ENCODE peak calls at places on chromosomes 6 and 20, in eight cellular contexts. One of them, this sample, is unnamed.
A peak's percentile ranks its signal among the peaks of the same experiment; 100 is the strongest.

GRCh38 chr6:32972353-32973143 is 4.2 kb downstream of the BRD2 start:
- DNase-seq in CD8-positive, alpha-beta T cell: peak; percentile 54
- DNase-seq in endothelial cell: peak; percentile 47
- DNase-seq in right lobe of liver: peak; percentile 62
- DNase-seq in cardiac fibroblast: no peak
- DNase-seq in PC-3: no peak
- DNase-seq in neural progenitor cell: peak; percentile 70
- DNase-seq in fibroblast of pulmonary artery: no peak
- DNase-seq in this sample: peak; percentile 53

GRCh38 chr20:49630396-49630951 is 62.5 kb upstream of the PTGIS start:
- DNase-seq in CD8-positive, alpha-beta T cell: no peak
- DNase-seq in endothelial cell: no peak
- DNase-seq in right lobe of liver: no peak
- DNase-seq in cardiac fibroblast: no peak
- DNase-seq in PC-3: no peak
- DNase-seq in neural progenitor cell: no peak
- DNase-seq in fibroblast of pulmonary artery: no peak
- DNase-seq in this sample: no peak

GRCh38 chr6:38814761-38815160 is 99.7 kb downstream of the DNAH8 start:
- DNase-seq in CD8-positive, alpha-beta T cell: no peak
- DNase-seq in endothelial cell: no peak
- DNase-seq in right lobe of liver: no peak
- DNase-seq in cardiac fibroblast: no peak
- DNase-seq in PC-3: no peak
- DNase-seq in neural progenitor cell: no peak
- DNase-seq in fibroblast of pulmonary artery: no peak
- DNase-seq in this sample: no peak

GRCh38 chr6:140956567-140957306 is 1176.0 kb upstream of the GJE1 start:
- DNase-seq in CD8-positive, alpha-beta T cell: no peak
- DNase-seq in endothelial cell: no peak
- DNase-seq in right lobe of liver: no peak
- DNase-seq in cardiac fibroblast: peak; percentile 27
- DNase-seq in PC-3: no peak
- DNase-seq in neural progenitor cell: peak; percentile 2
- DNase-seq in fibroblast of pulmonary artery: peak; percentile 6
- DNase-seq in this sample: no peak

GRCh38 chr20:57959589-57959988 is 249.8 kb upstream of the PMEPA1 start:
- DNase-seq in CD8-positive, alpha-beta T cell: no peak
- DNase-seq in endothelial cell: no peak
- DNase-seq in right lobe of liver: no peak
- DNase-seq in cardiac fibroblast: no peak
- DNase-seq in PC-3: no peak
- DNase-seq in neural progenitor cell: no peak
- DNase-seq in fibroblast of pulmonary artery: no peak
- DNase-seq in this sample: no peak

GRCh38 chr6:131844243-131844841 is 36.5 kb downstream of the ENPP1 start:
- DNase-seq in CD8-positive, alpha-beta T cell: no peak
- DNase-seq in endothelial cell: no peak
- DNase-seq in right lobe of liver: no peak
- DNase-seq in cardiac fibroblast: no peak
- DNase-seq in PC-3: peak; percentile 74
- DNase-seq in neural progenitor cell: no peak
- DNase-seq in fibroblast of pulmonary artery: peak; percentile 16
- DNase-seq in this sample: no peak

GRCh38 chr6:80376411-80376810 is 269.9 kb downstream of the BCKDHB start:
- DNase-seq in CD8-positive, alpha-beta T cell: no peak
- DNase-seq in endothelial cell: no peak
- DNase-seq in right lobe of liver: no peak
- DNase-seq in cardiac fibroblast: peak; percentile 70
- DNase-seq in PC-3: no peak
- DNase-seq in neural progenitor cell: no peak
- DNase-seq in fibroblast of pulmonary artery: peak; percentile 83
- DNase-seq in this sample: no peak

GRCh38 chr6:84093405-84094049 is 60.0 kb downstream of the MRAP2 start:
- DNase-seq in CD8-positive, alpha-beta T cell: no peak
- DNase-seq in endothelial cell: no peak
- DNase-seq in right lobe of liver: no peak
- DNase-seq in cardiac fibroblast: no peak
- DNase-seq in PC-3: no peak
- DNase-seq in neural progenitor cell: no peak
- DNase-seq in fibroblast of pulmonary artery: no peak
- DNase-seq in this sample: no peak

GRCh38 chr6:11747021-11747420 is 31.6 kb downstream of the ADTRP start:
- DNase-seq in CD8-positive, alpha-beta T cell: no peak
- DNase-seq in endothelial cell: no peak
- DNase-seq in right lobe of liver: no peak
- DNase-seq in cardiac fibroblast: no peak
- DNase-seq in PC-3: no peak
- DNase-seq in neural progenitor cell: no peak
- DNase-seq in fibroblast of pulmonary artery: no peak
- DNase-seq in this sample: no peak

GRCh38 chr6:93040375-93040774 is 379.0 kb downstream of the EPHA7 start:
- DNase-seq in CD8-positive, alpha-beta T cell: no peak
- DNase-seq in endothelial cell: no peak
- DNase-seq in right lobe of liver: no peak
- DNase-seq in cardiac fibroblast: peak; percentile 34
- DNase-seq in PC-3: peak; percentile 28
- DNase-seq in neural progenitor cell: no peak
- DNase-seq in fibroblast of pulmonary artery: peak; percentile 62
- DNase-seq in this sample: no peak

GRCh38 chr6:93035756-93036155 is 383.6 kb downstream of the EPHA7 start:
- DNase-seq in CD8-positive, alpha-beta T cell: no peak
- DNase-seq in endothelial cell: no peak
- DNase-seq in right lobe of liver: no peak
- DNase-seq in cardiac fibroblast: no peak
- DNase-seq in PC-3: no peak
- DNase-seq in neural progenitor cell: no peak
- DNase-seq in fibroblast of pulmonary artery: no peak
- DNase-seq in this sample: no peak

DNA sequence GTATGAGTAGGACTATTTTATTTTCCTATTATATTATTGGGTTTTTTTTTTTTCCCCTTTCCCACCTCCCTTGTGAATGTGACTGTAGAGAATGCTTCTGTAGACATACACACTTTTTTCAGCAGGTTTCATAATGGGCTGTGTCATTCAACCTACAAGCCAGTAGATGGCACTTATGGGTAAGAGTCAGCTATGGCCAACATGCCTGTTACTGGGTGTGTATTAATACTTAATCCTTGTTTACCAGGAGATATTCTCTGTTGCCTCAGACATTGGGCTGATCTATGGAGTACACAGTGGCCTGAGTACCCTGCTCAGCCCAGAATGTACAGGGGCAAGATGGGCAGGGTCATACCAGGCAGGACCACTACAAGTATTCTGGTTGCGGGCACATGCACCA is 382.5 kb downstream of the EPHA7 start:
- DNase-seq in CD8-positive, alpha-beta T cell: no peak
- DNase-seq in endothelial cell: no peak
- DNase-seq in right lobe of liver: no peak
- DNase-seq in cardiac fibroblast: peak; percentile 43
- DNase-seq in PC-3: peak; percentile 18
- DNase-seq in neural progenitor cell: peak; percentile 43
- DNase-seq in fibroblast of pulmonary artery: peak; percentile 59
- DNase-seq in this sample: no peak
- TF ChIP-seq CTCF in CD8-positive, alpha-beta T cell: no peak
- TF ChIP-seq CTCF in endothelial cell: peak; percentile 32
- TF ChIP-seq CTCF in right lobe of liver: no peak
- TF ChIP-seq CTCF in cardiac fibroblast: peak; percentile 28
- TF ChIP-seq CTCF in PC-3: peak; percentile 48
- TF ChIP-seq CTCF in neural progenitor cell: peak; percentile 64
- TF ChIP-seq CTCF in fibroblast of pulmonary artery: peak; percentile 59
- TF ChIP-seq CTCF in this sample: peak; percentile 16

DNA sequence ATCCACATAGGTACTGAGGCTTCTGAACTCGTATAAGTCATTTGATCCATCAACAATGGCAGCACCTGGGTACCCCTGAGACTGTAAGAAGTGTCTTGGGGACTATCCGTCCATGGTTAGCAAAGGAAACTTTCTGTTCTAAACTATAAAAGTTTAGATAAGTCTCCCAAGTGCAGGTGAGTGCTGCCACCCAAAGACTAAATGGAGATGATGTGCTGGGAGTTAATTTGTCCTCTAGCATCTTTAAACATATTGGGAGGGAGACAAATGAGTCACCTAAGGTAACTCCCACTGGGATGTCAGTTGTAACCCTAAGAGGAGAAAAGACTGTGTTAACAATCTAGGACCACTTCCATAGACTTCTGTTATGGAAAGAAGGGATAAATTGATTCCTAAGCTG is 6.2 kb downstream of the BEND6 start:
- DNase-seq in CD8-positive, alpha-beta T cell: no peak
- DNase-seq in endothelial cell: no peak
- DNase-seq in right lobe of liver: no peak
- DNase-seq in cardiac fibroblast: no peak
- DNase-seq in PC-3: peak; percentile 48
- DNase-seq in neural progenitor cell: no peak
- DNase-seq in fibroblast of pulmonary artery: no peak
- DNase-seq in this sample: no peak
- TF ChIP-seq CTCF in CD8-positive, alpha-beta T cell: no peak
- TF ChIP-seq CTCF in endothelial cell: no peak
- TF ChIP-seq CTCF in right lobe of liver: no peak
- TF ChIP-seq CTCF in cardiac fibroblast: no peak
- TF ChIP-seq CTCF in PC-3: peak; percentile 44
- TF ChIP-seq CTCF in neural progenitor cell: no peak
- TF ChIP-seq CTCF in fibroblast of pulmonary artery: no peak
- TF ChIP-seq CTCF in this sample: no peak

GRCh38 chr20:7285918-7286556 is 518.6 kb downstream of the BMP2 start:
- DNase-seq in CD8-positive, alpha-beta T cell: no peak
- DNase-seq in endothelial cell: peak; percentile 76
- DNase-seq in right lobe of liver: peak; percentile 71
- DNase-seq in cardiac fibroblast: peak; percentile 93
- DNase-seq in PC-3: peak; percentile 92
- DNase-seq in neural progenitor cell: peak; percentile 88
- DNase-seq in fibroblast of pulmonary artery: peak; percentile 94
- DNase-seq in this sample: no peak

GRCh38 chr20:7291946-7292345 is 524.5 kb downstream of the BMP2 start:
- DNase-seq in CD8-positive, alpha-beta T cell: no peak
- DNase-seq in endothelial cell: no peak
- DNase-seq in right lobe of liver: no peak
- DNase-seq in cardiac fibroblast: no peak
- DNase-seq in PC-3: no peak
- DNase-seq in neural progenitor cell: no peak
- DNase-seq in fibroblast of pulmonary artery: no peak
- DNase-seq in this sample: no peak

GRCh38 chr20:7294816-7295360 is 527.4 kb downstream of the BMP2 start:
- DNase-seq in CD8-positive, alpha-beta T cell: no peak
- DNase-seq in endothelial cell: no peak
- DNase-seq in right lobe of liver: no peak
- DNase-seq in cardiac fibroblast: no peak
- DNase-seq in PC-3: no peak
- DNase-seq in neural progenitor cell: no peak
- DNase-seq in fibroblast of pulmonary artery: no peak
- DNase-seq in this sample: no peak

GRCh38 chr20:7291319-7291943 is 523.9 kb downstream of the BMP2 start:
- DNase-seq in CD8-positive, alpha-beta T cell: no peak
- DNase-seq in endothelial cell: no peak
- DNase-seq in right lobe of liver: no peak
- DNase-seq in cardiac fibroblast: no peak
- DNase-seq in PC-3: no peak
- DNase-seq in neural progenitor cell: no peak
- DNase-seq in fibroblast of pulmonary artery: no peak
- DNase-seq in this sample: no peak
- TF ChIP-seq CTCF in CD8-positive, alpha-beta T cell: no peak
- TF ChIP-seq CTCF in endothelial cell: no peak
- TF ChIP-seq CTCF in right lobe of liver: no peak
- TF ChIP-seq CTCF in cardiac fibroblast: no peak
- TF ChIP-seq CTCF in PC-3: no peak
- TF ChIP-seq CTCF in neural progenitor cell: no peak
- TF ChIP-seq CTCF in fibroblast of pulmonary artery: no peak
- TF ChIP-seq CTCF in this sample: no peak

DNA sequence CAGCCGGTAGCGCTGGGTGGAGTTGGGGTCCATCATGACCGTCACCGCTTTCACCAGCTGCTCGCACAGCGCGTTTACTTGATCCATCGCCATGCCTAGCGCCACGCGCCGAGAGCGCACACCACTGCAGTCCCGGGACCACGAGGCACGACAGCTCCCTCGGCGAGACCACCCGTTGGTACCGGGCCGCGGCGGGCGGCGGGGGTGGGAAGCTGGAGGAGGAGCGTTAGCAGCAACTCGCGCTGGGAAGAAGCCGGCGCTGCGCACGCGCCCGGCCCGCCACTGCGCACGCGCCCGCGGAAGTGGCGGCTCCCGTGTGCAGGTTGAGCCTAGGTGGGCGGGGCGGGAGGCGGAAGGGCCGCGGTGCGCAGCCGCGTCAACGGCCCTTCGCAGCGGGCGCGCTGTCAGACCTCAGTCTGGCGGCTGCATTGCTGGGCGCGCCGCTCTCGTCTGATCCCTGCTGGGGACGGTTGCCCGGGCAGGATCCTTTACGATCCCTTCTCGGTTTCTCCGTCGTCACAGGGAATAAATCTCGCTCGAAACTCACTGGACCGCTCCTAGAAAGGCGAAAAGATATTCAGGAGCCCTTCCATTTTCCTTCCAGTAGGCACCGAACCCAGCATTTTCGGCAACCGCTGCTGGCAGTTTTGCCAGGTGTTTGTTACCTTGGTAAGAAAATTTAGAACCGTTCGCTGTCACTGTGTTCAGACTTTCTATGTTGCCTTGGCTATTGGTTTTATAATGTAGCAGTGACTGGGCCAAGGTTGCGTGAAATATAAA is at the start of the genes POLH and XPO5:
- DNase-seq in CD8-positive, alpha-beta T cell: peak; percentile 87
- DNase-seq in endothelial cell: peak; percentile 93
- DNase-seq in right lobe of liver: peak; percentile 93
- DNase-seq in cardiac fibroblast: peak; percentile 94
- DNase-seq in PC-3: peak; percentile 96
- DNase-seq in neural progenitor cell: peak; percentile 98
- DNase-seq in fibroblast of pulmonary artery: peak; percentile 93
- DNase-seq in this sample: peak; percentile 83
- TF ChIP-seq CTCF in CD8-positive, alpha-beta T cell: no peak
- TF ChIP-seq CTCF in endothelial cell: no peak
- TF ChIP-seq CTCF in right lobe of liver: no peak
- TF ChIP-seq CTCF in cardiac fibroblast: no peak
- TF ChIP-seq CTCF in PC-3: peak; percentile 34
- TF ChIP-seq CTCF in neural progenitor cell: no peak
- TF ChIP-seq CTCF in fibroblast of pulmonary artery: no peak
- TF ChIP-seq CTCF in this sample: no peak

GRCh38 chr20:34705383-34706021 is 1.4 kb downstream of the TP53INP2 start:
- DNase-seq in CD8-positive, alpha-beta T cell: no peak
- DNase-seq in endothelial cell: peak; percentile 39
- DNase-seq in right lobe of liver: peak; percentile 51
- DNase-seq in cardiac fibroblast: peak; percentile 46
- DNase-seq in PC-3: peak; percentile 56
- DNase-seq in neural progenitor cell: no peak
- DNase-seq in fibroblast of pulmonary artery: peak; percentile 23
- DNase-seq in this sample: peak; percentile 77
- TF ChIP-seq CTCF in CD8-positive, alpha-beta T cell: no peak
- TF ChIP-seq CTCF in endothelial cell: peak; percentile 32
- TF ChIP-seq CTCF in right lobe of liver: no peak
- TF ChIP-seq CTCF in cardiac fibroblast: peak; percentile 8
- TF ChIP-seq CTCF in PC-3: peak; percentile 9
- TF ChIP-seq CTCF in neural progenitor cell: no peak
- TF ChIP-seq CTCF in fibroblast of pulmonary artery: peak; percentile 3
- TF ChIP-seq CTCF in this sample: peak; percentile 41